ENCODE peak calls at places on chromosomes 6 and 20, in nine cellular contexts. One of them, this sample, is unnamed.

GRCh38 chr6:16712931-16713484 is 48.3 kb downstream of the ATXN1 start:
- DNase-seq in ACHN: peak
- DNase-seq in RWPE1: peak
- DNase-seq in AG08395: peak
- DNase-seq in stimulated activated CD4-positive, alpha-beta T cell treated with anti-CD3 and anti-CD28 coated beads, Interleukin-15, amount 100 ng/mL, for 48 hours: no peak
- DNase-seq in A172: peak
- DNase-seq in NCI-H1436: no peak
- DNase-seq in non-pigmented ciliary epithelial cell: no peak
- DNase-seq in stimulated activated CD8-positive, alpha-beta memory T cell treated with anti-CD3 and anti-CD28 coated beads, Interleukin-2, amount 100 ng/mL, for 1 hour: no peak
- DNase-seq in this sample: peak

GRCh38 chr6:107956586-107957164 is 1.3 kb downstream of the SEC63 start:
- DNase-seq in ACHN: peak
- DNase-seq in RWPE1: peak
- DNase-seq in AG08395: peak
- DNase-seq in stimulated activated CD4-positive, alpha-beta T cell treated with anti-CD3 and anti-CD28 coated beads, Interleukin-15, amount 100 ng/mL, for 48 hours: no peak
- DNase-seq in A172: no peak
- DNase-seq in NCI-H1436: no peak
- DNase-seq in non-pigmented ciliary epithelial cell: no peak
- DNase-seq in stimulated activated CD8-positive, alpha-beta memory T cell treated with anti-CD3 and anti-CD28 coated beads, Interleukin-2, amount 100 ng/mL, for 1 hour: no peak
- DNase-seq in this sample: peak

GRCh38 chr6:132395015-132395597 is 6.2 kb downstream of the MOXD1 start:
- DNase-seq in ACHN: peak
- DNase-seq in RWPE1: no peak
- DNase-seq in AG08395: no peak
- DNase-seq in stimulated activated CD4-positive, alpha-beta T cell treated with anti-CD3 and anti-CD28 coated beads, Interleukin-15, amount 100 ng/mL, for 48 hours: no peak
- DNase-seq in A172: no peak
- DNase-seq in NCI-H1436: no peak
- DNase-seq in non-pigmented ciliary epithelial cell: no peak
- DNase-seq in stimulated activated CD8-positive, alpha-beta memory T cell treated with anti-CD3 and anti-CD28 coated beads, Interleukin-2, amount 100 ng/mL, for 1 hour: no peak
- DNase-seq in this sample: no peak

GRCh38 chr20:53052380-53052779 is 80.2 kb downstream of the TSHZ2 start:
- DNase-seq in ACHN: no peak
- DNase-seq in RWPE1: no peak
- DNase-seq in AG08395: no peak
- DNase-seq in stimulated activated CD4-positive, alpha-beta T cell treated with anti-CD3 and anti-CD28 coated beads, Interleukin-15, amount 100 ng/mL, for 48 hours: no peak
- DNase-seq in A172: no peak
- DNase-seq in NCI-H1436: no peak
- DNase-seq in non-pigmented ciliary epithelial cell: no peak
- DNase-seq in stimulated activated CD8-positive, alpha-beta memory T cell treated with anti-CD3 and anti-CD28 coated beads, Interleukin-2, amount 100 ng/mL, for 1 hour: no peak
- DNase-seq in this sample: no peak

GRCh38 chr20:4808872-4809271 is 87.2 kb downstream of the PRND start:
- DNase-seq in ACHN: no peak
- DNase-seq in RWPE1: no peak
- DNase-seq in AG08395: peak
- DNase-seq in stimulated activated CD4-positive, alpha-beta T cell treated with anti-CD3 and anti-CD28 coated beads, Interleukin-15, amount 100 ng/mL, for 48 hours: no peak
- DNase-seq in A172: no peak
- DNase-seq in NCI-H1436: no peak
- DNase-seq in non-pigmented ciliary epithelial cell: no peak
- DNase-seq in stimulated activated CD8-positive, alpha-beta memory T cell treated with anti-CD3 and anti-CD28 coated beads, Interleukin-2, amount 100 ng/mL, for 1 hour: no peak
- DNase-seq in this sample: no peak

GRCh38 chr6:167977717-167978467 is 19.6 kb upstream of the KIF25 start:
- DNase-seq in ACHN: no peak
- DNase-seq in RWPE1: no peak
- DNase-seq in AG08395: no peak
- DNase-seq in stimulated activated CD4-positive, alpha-beta T cell treated with anti-CD3 and anti-CD28 coated beads, Interleukin-15, amount 100 ng/mL, for 48 hours: no peak
- DNase-seq in A172: no peak
- DNase-seq in NCI-H1436: no peak
- DNase-seq in non-pigmented ciliary epithelial cell: no peak
- DNase-seq in stimulated activated CD8-positive, alpha-beta memory T cell treated with anti-CD3 and anti-CD28 coated beads, Interleukin-2, amount 100 ng/mL, for 1 hour: no peak
- DNase-seq in this sample: no peak

GRCh38 chr20:17584684-17585083 is 14.8 kb downstream of the DSTN start:
- DNase-seq in ACHN: no peak
- DNase-seq in RWPE1: no peak
- DNase-seq in AG08395: no peak
- DNase-seq in stimulated activated CD4-positive, alpha-beta T cell treated with anti-CD3 and anti-CD28 coated beads, Interleukin-15, amount 100 ng/mL, for 48 hours: no peak
- DNase-seq in A172: no peak
- DNase-seq in NCI-H1436: no peak
- DNase-seq in non-pigmented ciliary epithelial cell: no peak
- DNase-seq in stimulated activated CD8-positive, alpha-beta memory T cell treated with anti-CD3 and anti-CD28 coated beads, Interleukin-2, amount 100 ng/mL, for 1 hour: no peak
- DNase-seq in this sample: peak

GRCh38 chr6:40247516-40248115 is 313.4 kb upstream of the MOCS1 start:
- DNase-seq in ACHN: no peak
- DNase-seq in RWPE1: no peak
- DNase-seq in AG08395: no peak
- DNase-seq in stimulated activated CD4-positive, alpha-beta T cell treated with anti-CD3 and anti-CD28 coated beads, Interleukin-15, amount 100 ng/mL, for 48 hours: no peak
- DNase-seq in A172: no peak
- DNase-seq in NCI-H1436: no peak
- DNase-seq in non-pigmented ciliary epithelial cell: no peak
- DNase-seq in stimulated activated CD8-positive, alpha-beta memory T cell treated with anti-CD3 and anti-CD28 coated beads, Interleukin-2, amount 100 ng/mL, for 1 hour: no peak
- DNase-seq in this sample: no peak

GRCh38 chr6:167153523-167153959 is 4.2 kb downstream of the GPR31 start:
- DNase-seq in ACHN: peak
- DNase-seq in RWPE1: peak
- DNase-seq in AG08395: no peak
- DNase-seq in stimulated activated CD4-positive, alpha-beta T cell treated with anti-CD3 and anti-CD28 coated beads, Interleukin-15, amount 100 ng/mL, for 48 hours: no peak
- DNase-seq in A172: peak
- DNase-seq in NCI-H1436: no peak
- DNase-seq in non-pigmented ciliary epithelial cell: no peak
- DNase-seq in stimulated activated CD8-positive, alpha-beta memory T cell treated with anti-CD3 and anti-CD28 coated beads, Interleukin-2, amount 100 ng/mL, for 1 hour: no peak
- DNase-seq in this sample: no peak

GRCh38 chr20:3710703-3711417 is 1.5 kb downstream of the SIGLEC1 start:
- DNase-seq in ACHN: peak
- DNase-seq in RWPE1: peak
- DNase-seq in AG08395: peak
- DNase-seq in stimulated activated CD4-positive, alpha-beta T cell treated with anti-CD3 and anti-CD28 coated beads, Interleukin-15, amount 100 ng/mL, for 48 hours: peak
- DNase-seq in A172: peak
- DNase-seq in NCI-H1436: peak
- DNase-seq in non-pigmented ciliary epithelial cell: no peak
- DNase-seq in stimulated activated CD8-positive, alpha-beta memory T cell treated with anti-CD3 and anti-CD28 coated beads, Interleukin-2, amount 100 ng/mL, for 1 hour: peak
- DNase-seq in this sample: peak

GRCh38 chr6:27565839-27566779 is 93.2 kb upstream of the ZNF184 start:
- DNase-seq in ACHN: no peak
- DNase-seq in RWPE1: no peak
- DNase-seq in AG08395: no peak
- DNase-seq in stimulated activated CD4-positive, alpha-beta T cell treated with anti-CD3 and anti-CD28 coated beads, Interleukin-15, amount 100 ng/mL, for 48 hours: no peak
- DNase-seq in A172: no peak
- DNase-seq in NCI-H1436: no peak
- DNase-seq in non-pigmented ciliary epithelial cell: no peak
- DNase-seq in stimulated activated CD8-positive, alpha-beta memory T cell treated with anti-CD3 and anti-CD28 coated beads, Interleukin-2, amount 100 ng/mL, for 1 hour: no peak
- DNase-seq in this sample: no peak

GRCh38 chr6:52543729-52544324 is 33.0 kb downstream of the TRAM2 start:
- DNase-seq in ACHN: peak
- DNase-seq in RWPE1: no peak
- DNase-seq in AG08395: peak
- DNase-seq in stimulated activated CD4-positive, alpha-beta T cell treated with anti-CD3 and anti-CD28 coated beads, Interleukin-15, amount 100 ng/mL, for 48 hours: no peak
- DNase-seq in A172: peak
- DNase-seq in NCI-H1436: no peak
- DNase-seq in non-pigmented ciliary epithelial cell: no peak
- DNase-seq in stimulated activated CD8-positive, alpha-beta memory T cell treated with anti-CD3 and anti-CD28 coated beads, Interleukin-2, amount 100 ng/mL, for 1 hour: no peak
- DNase-seq in this sample: no peak

GRCh38 chr6:70164556-70164955 is 138.3 kb downstream of the COL9A1 start:
- DNase-seq in ACHN: no peak
- DNase-seq in RWPE1: no peak
- DNase-seq in AG08395: no peak
- DNase-seq in stimulated activated CD4-positive, alpha-beta T cell treated with anti-CD3 and anti-CD28 coated beads, Interleukin-15, amount 100 ng/mL, for 48 hours: no peak
- DNase-seq in A172: no peak
- DNase-seq in NCI-H1436: no peak
- DNase-seq in non-pigmented ciliary epithelial cell: no peak
- DNase-seq in stimulated activated CD8-positive, alpha-beta memory T cell treated with anti-CD3 and anti-CD28 coated beads, Interleukin-2, amount 100 ng/mL, for 1 hour: no peak
- DNase-seq in this sample: peak

GRCh38 chr6:123747515-123747914 is 56.1 kb upstream of the NKAIN2 start:
- DNase-seq in ACHN: no peak
- DNase-seq in RWPE1: no peak
- DNase-seq in AG08395: no peak
- DNase-seq in stimulated activated CD4-positive, alpha-beta T cell treated with anti-CD3 and anti-CD28 coated beads, Interleukin-15, amount 100 ng/mL, for 48 hours: no peak
- DNase-seq in A172: no peak
- DNase-seq in NCI-H1436: no peak
- DNase-seq in non-pigmented ciliary epithelial cell: no peak
- DNase-seq in stimulated activated CD8-positive, alpha-beta memory T cell treated with anti-CD3 and anti-CD28 coated beads, Interleukin-2, amount 100 ng/mL, for 1 hour: no peak
- DNase-seq in this sample: no peak

GRCh38 chr6:165574770-165575549 is 88.1 kb downstream of the PDE10A start:
- DNase-seq in ACHN: peak
- DNase-seq in RWPE1: peak
- DNase-seq in AG08395: no peak
- DNase-seq in stimulated activated CD4-positive, alpha-beta T cell treated with anti-CD3 and anti-CD28 coated beads, Interleukin-15, amount 100 ng/mL, for 48 hours: no peak
- DNase-seq in A172: peak
- DNase-seq in NCI-H1436: no peak
- DNase-seq in non-pigmented ciliary epithelial cell: no peak
- DNase-seq in stimulated activated CD8-positive, alpha-beta memory T cell treated with anti-CD3 and anti-CD28 coated beads, Interleukin-2, amount 100 ng/mL, for 1 hour: no peak
- DNase-seq in this sample: no peak

GRCh38 chr20:1694672-1695071 is 37.1 kb upstream of the SIRPG start:
- DNase-seq in ACHN: no peak
- DNase-seq in RWPE1: no peak
- DNase-seq in AG08395: no peak
- DNase-seq in stimulated activated CD4-positive, alpha-beta T cell treated with anti-CD3 and anti-CD28 coated beads, Interleukin-15, amount 100 ng/mL, for 48 hours: no peak
- DNase-seq in A172: no peak
- DNase-seq in NCI-H1436: no peak
- DNase-seq in non-pigmented ciliary epithelial cell: no peak
- DNase-seq in stimulated activated CD8-positive, alpha-beta memory T cell treated with anti-CD3 and anti-CD28 coated beads, Interleukin-2, amount 100 ng/mL, for 1 hour: no peak
- DNase-seq in this sample: no peak

GRCh38 chr6:116883005-116883404 is 6.0 kb downstream of the RFX6 start:
- DNase-seq in ACHN: no peak
- DNase-seq in RWPE1: no peak
- DNase-seq in AG08395: no peak
- DNase-seq in stimulated activated CD4-positive, alpha-beta T cell treated with anti-CD3 and anti-CD28 coated beads, Interleukin-15, amount 100 ng/mL, for 48 hours: no peak
- DNase-seq in A172: peak
- DNase-seq in NCI-H1436: no peak
- DNase-seq in non-pigmented ciliary epithelial cell: no peak
- DNase-seq in stimulated activated CD8-positive, alpha-beta memory T cell treated with anti-CD3 and anti-CD28 coated beads, Interleukin-2, amount 100 ng/mL, for 1 hour: no peak
- DNase-seq in this sample: no peak

GRCh38 chr6:158474961-158475343 is 84.9 kb upstream of the TMEM181 start:
- DNase-seq in ACHN: no peak
- DNase-seq in RWPE1: peak
- DNase-seq in AG08395: peak
- DNase-seq in stimulated activated CD4-positive, alpha-beta T cell treated with anti-CD3 and anti-CD28 coated beads, Interleukin-15, amount 100 ng/mL, for 48 hours: no peak
- DNase-seq in A172: peak
- DNase-seq in NCI-H1436: no peak
- DNase-seq in non-pigmented ciliary epithelial cell: no peak
- DNase-seq in stimulated activated CD8-positive, alpha-beta memory T cell treated with anti-CD3 and anti-CD28 coated beads, Interleukin-2, amount 100 ng/mL, for 1 hour: no peak
- DNase-seq in this sample: no peak

GRCh38 chr6:169397684-169398083 is 144.0 kb upstream of the THBS2 start:
- DNase-seq in ACHN: peak
- DNase-seq in RWPE1: no peak
- DNase-seq in AG08395: no peak
- DNase-seq in stimulated activated CD4-positive, alpha-beta T cell treated with anti-CD3 and anti-CD28 coated beads, Interleukin-15, amount 100 ng/mL, for 48 hours: no peak
- DNase-seq in A172: no peak
- DNase-seq in NCI-H1436: no peak
- DNase-seq in non-pigmented ciliary epithelial cell: no peak
- DNase-seq in stimulated activated CD8-positive, alpha-beta memory T cell treated with anti-CD3 and anti-CD28 coated beads, Interleukin-2, amount 100 ng/mL, for 1 hour: no peak
- DNase-seq in this sample: no peak

GRCh38 chr6:18367371-18367770 is 19.8 kb upstream of the RNF144B start:
- DNase-seq in ACHN: no peak
- DNase-seq in RWPE1: no peak
- DNase-seq in AG08395: no peak
- DNase-seq in stimulated activated CD4-positive, alpha-beta T cell treated with anti-CD3 and anti-CD28 coated beads, Interleukin-15, amount 100 ng/mL, for 48 hours: no peak
- DNase-seq in A172: no peak
- DNase-seq in NCI-H1436: no peak
- DNase-seq in non-pigmented ciliary epithelial cell: no peak
- DNase-seq in stimulated activated CD8-positive, alpha-beta memory T cell treated with anti-CD3 and anti-CD28 coated beads, Interleukin-2, amount 100 ng/mL, for 1 hour: no peak
- DNase-seq in this sample: no peak

GRCh38 chr6:20877008-20877937 is 343.0 kb downstream of the CDKAL1 start:
- DNase-seq in ACHN: peak
- DNase-seq in RWPE1: peak
- DNase-seq in AG08395: peak
- DNase-seq in stimulated activated CD4-positive, alpha-beta T cell treated with anti-CD3 and anti-CD28 coated beads, Interleukin-15, amount 100 ng/mL, for 48 hours: peak
- DNase-seq in A172: peak
- DNase-seq in NCI-H1436: no peak
- DNase-seq in non-pigmented ciliary epithelial cell: peak
- DNase-seq in stimulated activated CD8-positive, alpha-beta memory T cell treated with anti-CD3 and anti-CD28 coated beads, Interleukin-2, amount 100 ng/mL, for 1 hour: no peak
- DNase-seq in this sample: peak

GRCh38 chr20:10653593-10654288 is 20.1 kb downstream of the JAG1 start:
- DNase-seq in ACHN: no peak
- DNase-seq in RWPE1: no peak
- DNase-seq in AG08395: peak
- DNase-seq in stimulated activated CD4-positive, alpha-beta T cell treated with anti-CD3 and anti-CD28 coated beads, Interleukin-15, amount 100 ng/mL, for 48 hours: no peak
- DNase-seq in A172: peak
- DNase-seq in NCI-H1436: no peak
- DNase-seq in non-pigmented ciliary epithelial cell: peak
- DNase-seq in stimulated activated CD8-positive, alpha-beta memory T cell treated with anti-CD3 and anti-CD28 coated beads, Interleukin-2, amount 100 ng/mL, for 1 hour: no peak
- DNase-seq in this sample: no peak

GRCh38 chr6:166814386-166814785 is 142.0 kb downstream of the RNASET2 start:
- DNase-seq in ACHN: no peak
- DNase-seq in RWPE1: no peak
- DNase-seq in AG08395: no peak
- DNase-seq in stimulated activated CD4-positive, alpha-beta T cell treated with anti-CD3 and anti-CD28 coated beads, Interleukin-15, amount 100 ng/mL, for 48 hours: no peak
- DNase-seq in A172: no peak
- DNase-seq in NCI-H1436: no peak
- DNase-seq in non-pigmented ciliary epithelial cell: no peak
- DNase-seq in stimulated activated CD8-positive, alpha-beta memory T cell treated with anti-CD3 and anti-CD28 coated beads, Interleukin-2, amount 100 ng/mL, for 1 hour: no peak
- DNase-seq in this sample: no peak

GRCh38 chr6:49551866-49552129 is 1.3 kb downstream of the C6orf141 start:
- DNase-seq in ACHN: no peak
- DNase-seq in RWPE1: no peak
- DNase-seq in AG08395: no peak
- DNase-seq in stimulated activated CD4-positive, alpha-beta T cell treated with anti-CD3 and anti-CD28 coated beads, Interleukin-15, amount 100 ng/mL, for 48 hours: no peak
- DNase-seq in A172: no peak
- DNase-seq in NCI-H1436: no peak
- DNase-seq in non-pigmented ciliary epithelial cell: no peak
- DNase-seq in stimulated activated CD8-positive, alpha-beta memory T cell treated with anti-CD3 and anti-CD28 coated beads, Interleukin-2, amount 100 ng/mL, for 1 hour: no peak
- DNase-seq in this sample: no peak

GRCh38 chr6:31532644-31533454 is 4.1 kb downstream of the MCCD1 start:
- DNase-seq in ACHN: no peak
- DNase-seq in RWPE1: no peak
- DNase-seq in AG08395: no peak
- DNase-seq in stimulated activated CD4-positive, alpha-beta T cell treated with anti-CD3 and anti-CD28 coated beads, Interleukin-15, amount 100 ng/mL, for 48 hours: no peak
- DNase-seq in A172: no peak
- DNase-seq in NCI-H1436: no peak
- DNase-seq in non-pigmented ciliary epithelial cell: no peak
- DNase-seq in stimulated activated CD8-positive, alpha-beta memory T cell treated with anti-CD3 and anti-CD28 coated beads, Interleukin-2, amount 100 ng/mL, for 1 hour: no peak
- DNase-seq in this sample: no peak

GRCh38 chr6:166176106-166176505 is 8.5 kb upstream of the TBXT start:
- DNase-seq in ACHN: no peak
- DNase-seq in RWPE1: no peak
- DNase-seq in AG08395: no peak
- DNase-seq in stimulated activated CD4-positive, alpha-beta T cell treated with anti-CD3 and anti-CD28 coated beads, Interleukin-15, amount 100 ng/mL, for 48 hours: no peak
- DNase-seq in A172: no peak
- DNase-seq in NCI-H1436: no peak
- DNase-seq in non-pigmented ciliary epithelial cell: no peak
- DNase-seq in stimulated activated CD8-positive, alpha-beta memory T cell treated with anti-CD3 and anti-CD28 coated beads, Interleukin-2, amount 100 ng/mL, for 1 hour: no peak
- DNase-seq in this sample: no peak

GRCh38 chr20:2299301-2299700 is 3.5 kb downstream of the TGM3 start:
- DNase-seq in ACHN: no peak
- DNase-seq in RWPE1: no peak
- DNase-seq in AG08395: no peak
- DNase-seq in stimulated activated CD4-positive, alpha-beta T cell treated with anti-CD3 and anti-CD28 coated beads, Interleukin-15, amount 100 ng/mL, for 48 hours: no peak
- DNase-seq in A172: no peak
- DNase-seq in NCI-H1436: peak
- DNase-seq in non-pigmented ciliary epithelial cell: no peak
- DNase-seq in stimulated activated CD8-positive, alpha-beta memory T cell treated with anti-CD3 and anti-CD28 coated beads, Interleukin-2, amount 100 ng/mL, for 1 hour: no peak
- DNase-seq in this sample: no peak

GRCh38 chr6:40330301-40330721 is 256.9 kb downstream of the LRFN2 start:
- DNase-seq in ACHN: no peak
- DNase-seq in RWPE1: no peak
- DNase-seq in AG08395: no peak
- DNase-seq in stimulated activated CD4-positive, alpha-beta T cell treated with anti-CD3 and anti-CD28 coated beads, Interleukin-15, amount 100 ng/mL, for 48 hours: no peak
- DNase-seq in A172: no peak
- DNase-seq in NCI-H1436: no peak
- DNase-seq in non-pigmented ciliary epithelial cell: no peak
- DNase-seq in stimulated activated CD8-positive, alpha-beta memory T cell treated with anti-CD3 and anti-CD28 coated beads, Interleukin-2, amount 100 ng/mL, for 1 hour: no peak
- DNase-seq in this sample: no peak

GRCh38 chr6:38975621-38976049 is 72.9 kb upstream of the GLP1R start:
- DNase-seq in ACHN: no peak
- DNase-seq in RWPE1: no peak
- DNase-seq in AG08395: no peak
- DNase-seq in stimulated activated CD4-positive, alpha-beta T cell treated with anti-CD3 and anti-CD28 coated beads, Interleukin-15, amount 100 ng/mL, for 48 hours: no peak
- DNase-seq in A172: no peak
- DNase-seq in NCI-H1436: no peak
- DNase-seq in non-pigmented ciliary epithelial cell: no peak
- DNase-seq in stimulated activated CD8-positive, alpha-beta memory T cell treated with anti-CD3 and anti-CD28 coated beads, Interleukin-2, amount 100 ng/mL, for 1 hour: no peak
- DNase-seq in this sample: no peak

GRCh38 chr6:3735029-3735605 is 16.4 kb downstream of the PXDC1 start:
- DNase-seq in ACHN: no peak
- DNase-seq in RWPE1: no peak
- DNase-seq in AG08395: no peak
- DNase-seq in stimulated activated CD4-positive, alpha-beta T cell treated with anti-CD3 and anti-CD28 coated beads, Interleukin-15, amount 100 ng/mL, for 48 hours: no peak
- DNase-seq in A172: no peak
- DNase-seq in NCI-H1436: no peak
- DNase-seq in non-pigmented ciliary epithelial cell: no peak
- DNase-seq in stimulated activated CD8-positive, alpha-beta memory T cell treated with anti-CD3 and anti-CD28 coated beads, Interleukin-2, amount 100 ng/mL, for 1 hour: no peak
- DNase-seq in this sample: no peak

GRCh38 chr20:9311132-9311531 is 203.3 kb upstream of the LAMP5 start:
- DNase-seq in ACHN: no peak
- DNase-seq in RWPE1: no peak
- DNase-seq in AG08395: no peak
- DNase-seq in stimulated activated CD4-positive, alpha-beta T cell treated with anti-CD3 and anti-CD28 coated beads, Interleukin-15, amount 100 ng/mL, for 48 hours: no peak
- DNase-seq in A172: peak
- DNase-seq in NCI-H1436: no peak
- DNase-seq in non-pigmented ciliary epithelial cell: no peak
- DNase-seq in stimulated activated CD8-positive, alpha-beta memory T cell treated with anti-CD3 and anti-CD28 coated beads, Interleukin-2, amount 100 ng/mL, for 1 hour: no peak
- DNase-seq in this sample: no peak